ENCODE peak calls at places on chromosomes 2 and 18, in five cellular contexts. G, D, Z, M and S are unnamed samples.

GRCh38 chr2:239021651-239022436 is 174.0 kb downstream of the TWIST2 start:
- DNase-seq in Z (no peak), D (no peak), M (no peak), G (no peak), S (no peak)

GRCh38 chr18:49137093-49137492 is 186.3 kb upstream of the SMAD7 start:
- DNase-seq in G (no peak), Z (no peak), M (no peak), D (no peak), S (no peak)

GRCh38 chr2:236703310-236703709 is 133.7 kb downstream of the ACKR3 start:
- DNase-seq in G (no peak), D (no peak), M (no peak), Z (no peak), S (no peak)

GRCh38 chr2:58039170-58039611 is 7.4 kb upstream of the VRK2 start:
- DNase-seq in M (no peak), G (no peak), D (no peak), Z (no peak), S (no peak)

GRCh38 chr2:145740302-145740701 is 1220.4 kb upstream of the ZEB2 start:
- DNase-seq in G (no peak), M (no peak), Z (no peak), D (no peak), S (no peak)

GRCh38 chr2:238717084-238717483 is 130.8 kb upstream of the TWIST2 start:
- DNase-seq in Z (no peak), M (no peak), G (no peak), D (no peak), S (no peak)

GRCh38 chr18:79797518-79798345 is at the start of gene KCNG2:
- DNase-seq in M (no peak), Z (no peak), G (no peak), D (peak), S (no peak)

GRCh38 chr2:160666019-160666676 is 172.5 kb upstream of the RBMS1 start:
- DNase-seq in Z (no peak), M (peak), D (peak), G (peak), S (peak)

GRCh38 chr2:108626993-108627392 is 92.3 kb upstream of the RANBP2 start:
- DNase-seq in D (no peak), G (no peak), M (no peak), Z (no peak), S (no peak)

GRCh38 chr2:108367776-108368175 is 10.0 kb upstream of the SULT1C4 start:
- DNase-seq in Z (no peak), G (no peak), M (no peak), D (no peak), S (no peak)

GRCh38 chr2:199588054-199588453 is 130.3 kb upstream of the SATB2 start:
- DNase-seq in G (no peak), M (no peak), D (no peak), Z (no peak), S (no peak)

GRCh38 chr2:240467149-240467642 is 31.7 kb downstream of the GPC1 start:
- DNase-seq in Z (no peak), G (peak), M (no peak), D (no peak), S (no peak)

GRCh38 chr2:46972438-46972837 is 56.8 kb upstream of the MCFD2 start:
- DNase-seq in Z (no peak), M (no peak), D (no peak), G (no peak), S (no peak)